ENCODE peak calls at places on chromosomes 4 and X, in ten cellular contexts. One of them, this sample, is unnamed.

GRCh38 chr4:42768125-42768748 is 111.3 kb upstream of the ATP8A1 start:
- DNase-seq in tibial nerve: no peak
- DNase-seq in Peyer's patch: no peak
- DNase-seq in A549: no peak
- DNase-seq in IMR-90: no peak
- DNase-seq in stomach: no peak
- DNase-seq in prostate gland: no peak
- DNase-seq in adrenal gland: no peak
- DNase-seq in right lobe of liver: no peak
- DNase-seq in gastrocnemius medialis: no peak
- DNase-seq in this sample: no peak

GRCh38 chr4:15020502-15021286 is 18.4 kb downstream of the CPEB2 start:
- DNase-seq in tibial nerve: no peak
- DNase-seq in Peyer's patch: no peak
- DNase-seq in A549: no peak
- DNase-seq in IMR-90: no peak
- DNase-seq in stomach: no peak
- DNase-seq in prostate gland: no peak
- DNase-seq in adrenal gland: no peak
- DNase-seq in right lobe of liver: no peak
- DNase-seq in gastrocnemius medialis: no peak
- DNase-seq in this sample: no peak

GRCh38 chrX:110311437-110312230 is 6.3 kb downstream of the AMMECR1 start:
- DNase-seq in tibial nerve: no peak
- DNase-seq in Peyer's patch: no peak
- DNase-seq in A549: no peak
- DNase-seq in IMR-90: no peak
- DNase-seq in stomach: no peak
- DNase-seq in prostate gland: no peak
- DNase-seq in adrenal gland: no peak
- DNase-seq in right lobe of liver: no peak
- DNase-seq in gastrocnemius medialis: no peak
- DNase-seq in this sample: no peak

GRCh38 chrX:12488220-12488619 is 303.0 kb upstream of the PRPS2 start:
- DNase-seq in tibial nerve: no peak
- DNase-seq in Peyer's patch: no peak
- DNase-seq in A549: no peak
- DNase-seq in IMR-90: no peak
- DNase-seq in stomach: no peak
- DNase-seq in prostate gland: no peak
- DNase-seq in adrenal gland: no peak
- DNase-seq in right lobe of liver: no peak
- DNase-seq in gastrocnemius medialis: no peak
- DNase-seq in this sample: no peak

GRCh38 chr4:182483685-182484084 is 240.5 kb downstream of the TENM3 start:
- DNase-seq in tibial nerve: no peak
- DNase-seq in Peyer's patch: no peak
- DNase-seq in A549: no peak
- DNase-seq in IMR-90: no peak
- DNase-seq in stomach: no peak
- DNase-seq in prostate gland: no peak
- DNase-seq in adrenal gland: no peak
- DNase-seq in right lobe of liver: no peak
- DNase-seq in gastrocnemius medialis: no peak
- DNase-seq in this sample: no peak

GRCh38 chr4:5940470-5941203 is 47.8 kb upstream of the CRMP1 start:
- DNase-seq in tibial nerve: no peak
- DNase-seq in Peyer's patch: no peak
- DNase-seq in A549: no peak
- DNase-seq in IMR-90: peak; percentile 10
- DNase-seq in stomach: no peak
- DNase-seq in prostate gland: no peak
- DNase-seq in adrenal gland: no peak
- DNase-seq in right lobe of liver: no peak
- DNase-seq in gastrocnemius medialis: no peak
- DNase-seq in this sample: no peak

GRCh38 chr4:72295966-72296557 is 264.3 kb downstream of the NPFFR2 start:
- DNase-seq in tibial nerve: no peak
- DNase-seq in Peyer's patch: no peak
- DNase-seq in A549: peak; percentile 31
- DNase-seq in IMR-90: peak; percentile 57
- DNase-seq in stomach: no peak
- DNase-seq in prostate gland: no peak
- DNase-seq in adrenal gland: no peak
- DNase-seq in right lobe of liver: no peak
- DNase-seq in gastrocnemius medialis: no peak
- DNase-seq in this sample: peak; percentile 24

GRCh38 chr4:8352368-8353157 is 83.0 kb downstream of the HTRA3 start:
- DNase-seq in tibial nerve: no peak
- DNase-seq in Peyer's patch: no peak
- DNase-seq in A549: no peak
- DNase-seq in IMR-90: no peak
- DNase-seq in stomach: no peak
- DNase-seq in prostate gland: no peak
- DNase-seq in adrenal gland: no peak
- DNase-seq in right lobe of liver: no peak
- DNase-seq in gastrocnemius medialis: no peak
- DNase-seq in this sample: no peak

GRCh38 chrX:37922926-37923325 is 75.6 kb upstream of the DYNLT3 start:
- DNase-seq in tibial nerve: no peak
- DNase-seq in Peyer's patch: no peak
- DNase-seq in A549: no peak
- DNase-seq in IMR-90: no peak
- DNase-seq in stomach: no peak
- DNase-seq in prostate gland: no peak
- DNase-seq in adrenal gland: peak; percentile 29
- DNase-seq in right lobe of liver: no peak
- DNase-seq in gastrocnemius medialis: no peak
- DNase-seq in this sample: peak; percentile 55

GRCh38 chrX:103157511-103158316 is 57.2 kb upstream of the BEX4 start:
- DNase-seq in tibial nerve: no peak
- DNase-seq in Peyer's patch: no peak
- DNase-seq in A549: peak; percentile 23
- DNase-seq in IMR-90: peak; percentile 27
- DNase-seq in stomach: no peak
- DNase-seq in prostate gland: no peak
- DNase-seq in adrenal gland: peak; percentile 17
- DNase-seq in right lobe of liver: no peak
- DNase-seq in gastrocnemius medialis: no peak
- DNase-seq in this sample: peak; percentile 46

GRCh38 chr4:186852964-186853391 is 129.3 kb upstream of the FAT1 start:
- DNase-seq in tibial nerve: no peak
- DNase-seq in Peyer's patch: no peak
- DNase-seq in A549: no peak
- DNase-seq in IMR-90: no peak
- DNase-seq in stomach: no peak
- DNase-seq in prostate gland: no peak
- DNase-seq in adrenal gland: no peak
- DNase-seq in right lobe of liver: no peak
- DNase-seq in gastrocnemius medialis: no peak
- DNase-seq in this sample: no peak

GRCh38 chr4:181235361-181235760 is 1007.8 kb upstream of the TENM3 start:
- DNase-seq in tibial nerve: no peak
- DNase-seq in Peyer's patch: no peak
- DNase-seq in A549: no peak
- DNase-seq in IMR-90: no peak
- DNase-seq in stomach: no peak
- DNase-seq in prostate gland: no peak
- DNase-seq in adrenal gland: no peak
- DNase-seq in right lobe of liver: no peak
- DNase-seq in gastrocnemius medialis: no peak
- DNase-seq in this sample: no peak

GRCh38 chr4:182447938-182448280 is 204.7 kb downstream of the TENM3 start:
- DNase-seq in tibial nerve: no peak
- DNase-seq in Peyer's patch: no peak
- DNase-seq in A549: no peak
- DNase-seq in IMR-90: no peak
- DNase-seq in stomach: no peak
- DNase-seq in prostate gland: no peak
- DNase-seq in adrenal gland: no peak
- DNase-seq in right lobe of liver: no peak
- DNase-seq in gastrocnemius medialis: no peak
- DNase-seq in this sample: no peak

GRCh38 chrX:133726211-133726630 is 259.2 kb downstream of the GPC3 start:
- DNase-seq in tibial nerve: no peak
- DNase-seq in Peyer's patch: no peak
- DNase-seq in A549: peak; percentile 57
- DNase-seq in IMR-90: peak; percentile 73
- DNase-seq in stomach: no peak
- DNase-seq in prostate gland: no peak
- DNase-seq in adrenal gland: no peak
- DNase-seq in right lobe of liver: no peak
- DNase-seq in gastrocnemius medialis: no peak
- DNase-seq in this sample: no peak

GRCh38 chrX:22950278-22951266 is 49.2 kb upstream of the DDX53 start:
- DNase-seq in tibial nerve: no peak
- DNase-seq in Peyer's patch: no peak
- DNase-seq in A549: peak; percentile 68
- DNase-seq in IMR-90: peak; percentile 89
- DNase-seq in stomach: no peak
- DNase-seq in prostate gland: no peak
- DNase-seq in adrenal gland: peak; percentile 64
- DNase-seq in right lobe of liver: peak; percentile 28
- DNase-seq in gastrocnemius medialis: no peak
- DNase-seq in this sample: no peak

GRCh38 chrX:65697915-65698796 is 30.7 kb downstream of the MSN start:
- DNase-seq in tibial nerve: peak; percentile 14
- DNase-seq in Peyer's patch: peak; percentile 90
- DNase-seq in A549: no peak
- DNase-seq in IMR-90: no peak
- DNase-seq in stomach: peak; percentile 37
- DNase-seq in prostate gland: no peak
- DNase-seq in adrenal gland: peak; percentile 44
- DNase-seq in right lobe of liver: peak; percentile 57
- DNase-seq in gastrocnemius medialis: no peak
- DNase-seq in this sample: peak; percentile 53

GRCh38 chrX:84182521-84182920 is 5.5 kb downstream of the RPS6KA6 start:
- DNase-seq in tibial nerve: no peak
- DNase-seq in Peyer's patch: no peak
- DNase-seq in A549: no peak
- DNase-seq in IMR-90: no peak
- DNase-seq in stomach: no peak
- DNase-seq in prostate gland: no peak
- DNase-seq in adrenal gland: no peak
- DNase-seq in right lobe of liver: no peak
- DNase-seq in gastrocnemius medialis: no peak
- DNase-seq in this sample: no peak

GRCh38 chrX:10173331-10173900 is 16.6 kb downstream of the CLCN4 start:
- DNase-seq in tibial nerve: no peak
- DNase-seq in Peyer's patch: no peak
- DNase-seq in A549: no peak
- DNase-seq in IMR-90: peak; percentile 89
- DNase-seq in stomach: peak; percentile 35
- DNase-seq in prostate gland: peak; percentile 66
- DNase-seq in adrenal gland: peak; percentile 60
- DNase-seq in right lobe of liver: peak; percentile 66
- DNase-seq in gastrocnemius medialis: peak; percentile 72
- DNase-seq in this sample: peak; percentile 11

GRCh38 chr4:168361365-168362024 is 42.9 kb upstream of the DDX60 start:
- DNase-seq in tibial nerve: no peak
- DNase-seq in Peyer's patch: no peak
- DNase-seq in A549: no peak
- DNase-seq in IMR-90: no peak
- DNase-seq in stomach: no peak
- DNase-seq in prostate gland: no peak
- DNase-seq in adrenal gland: no peak
- DNase-seq in right lobe of liver: no peak
- DNase-seq in gastrocnemius medialis: no peak
- DNase-seq in this sample: no peak
- TF ChIP-seq POLR2A in tibial nerve: no peak
- TF ChIP-seq POLR2A in Peyer's patch: no peak
- TF ChIP-seq POLR2A in A549: no peak
- TF ChIP-seq POLR2A in IMR-90: no peak
- TF ChIP-seq POLR2A in stomach: no peak
- TF ChIP-seq POLR2A in prostate gland: no peak
- TF ChIP-seq POLR2A in adrenal gland: no peak
- TF ChIP-seq POLR2A in right lobe of liver: no peak
- TF ChIP-seq POLR2A in gastrocnemius medialis: no peak
- TF ChIP-seq POLR2A in this sample: no peak

GRCh38 chrX:150362599-150363481 is at the start of gene MAMLD1:
- DNase-seq in tibial nerve: peak; percentile 56
- DNase-seq in Peyer's patch: peak; percentile 58
- DNase-seq in A549: peak; percentile 82
- DNase-seq in IMR-90: peak; percentile 84
- DNase-seq in stomach: peak; percentile 70
- DNase-seq in prostate gland: peak; percentile 57
- DNase-seq in adrenal gland: peak; percentile 73
- DNase-seq in right lobe of liver: peak; percentile 80
- DNase-seq in gastrocnemius medialis: peak; percentile 56
- DNase-seq in this sample: peak; percentile 79
- TF ChIP-seq POLR2A in tibial nerve: peak; percentile 62
- TF ChIP-seq POLR2A in Peyer's patch: peak; percentile 23
- TF ChIP-seq POLR2A in A549: peak; percentile 44
- TF ChIP-seq POLR2A in IMR-90: peak; percentile 80
- TF ChIP-seq POLR2A in stomach: no peak
- TF ChIP-seq POLR2A in prostate gland: peak; percentile 50
- TF ChIP-seq POLR2A in adrenal gland: peak; percentile 32
- TF ChIP-seq POLR2A in right lobe of liver: peak; percentile 70
- TF ChIP-seq POLR2A in gastrocnemius medialis: peak; percentile 73
- TF ChIP-seq POLR2A in this sample: peak; percentile 22

GRCh38 chrX:16712116-16712824 is at the start of gene CTPS2:
- DNase-seq in tibial nerve: peak; percentile 23
- DNase-seq in Peyer's patch: peak; percentile 50
- DNase-seq in A549: peak; percentile 69
- DNase-seq in IMR-90: peak; percentile 48
- DNase-seq in stomach: peak; percentile 70
- DNase-seq in prostate gland: peak; percentile 38
- DNase-seq in adrenal gland: peak; percentile 72
- DNase-seq in right lobe of liver: peak; percentile 70
- DNase-seq in gastrocnemius medialis: peak; percentile 20
- DNase-seq in this sample: peak; percentile 79
- TF ChIP-seq POLR2A in tibial nerve: peak; percentile 40
- TF ChIP-seq POLR2A in Peyer's patch: peak; percentile 51
- TF ChIP-seq POLR2A in A549: peak; percentile 67
- TF ChIP-seq POLR2A in IMR-90: no peak
- TF ChIP-seq POLR2A in stomach: no peak
- TF ChIP-seq POLR2A in prostate gland: peak; percentile 29
- TF ChIP-seq POLR2A in adrenal gland: no peak
- TF ChIP-seq POLR2A in right lobe of liver: peak; percentile 69
- TF ChIP-seq POLR2A in gastrocnemius medialis: no peak
- TF ChIP-seq POLR2A in this sample: peak; percentile 76

GRCh38 chrX:119614776-119615175 is 8.6 kb upstream of the NKRF start:
- DNase-seq in tibial nerve: no peak
- DNase-seq in Peyer's patch: no peak
- DNase-seq in A549: no peak
- DNase-seq in IMR-90: no peak
- DNase-seq in stomach: no peak
- DNase-seq in prostate gland: no peak
- DNase-seq in adrenal gland: no peak
- DNase-seq in right lobe of liver: no peak
- DNase-seq in gastrocnemius medialis: no peak
- DNase-seq in this sample: no peak

GRCh38 chrX:119618439-119618838 is 12.2 kb upstream of the NKRF start:
- DNase-seq in tibial nerve: no peak
- DNase-seq in Peyer's patch: peak; percentile 74
- DNase-seq in A549: no peak
- DNase-seq in IMR-90: no peak
- DNase-seq in stomach: no peak
- DNase-seq in prostate gland: no peak
- DNase-seq in adrenal gland: no peak
- DNase-seq in right lobe of liver: no peak
- DNase-seq in gastrocnemius medialis: no peak
- DNase-seq in this sample: no peak

GRCh38 chrX:119622356-119623232 is 16.4 kb upstream of the NKRF start:
- DNase-seq in tibial nerve: no peak
- DNase-seq in Peyer's patch: no peak
- DNase-seq in A549: no peak
- DNase-seq in IMR-90: peak; percentile 79
- DNase-seq in stomach: peak; percentile 50
- DNase-seq in prostate gland: peak; percentile 63
- DNase-seq in adrenal gland: peak; percentile 29
- DNase-seq in right lobe of liver: no peak
- DNase-seq in gastrocnemius medialis: no peak
- DNase-seq in this sample: no peak

GRCh38 chrX:119617511-119618164 is 11.4 kb upstream of the NKRF start:
- DNase-seq in tibial nerve: no peak
- DNase-seq in Peyer's patch: peak; percentile 79
- DNase-seq in A549: no peak
- DNase-seq in IMR-90: no peak
- DNase-seq in stomach: peak; percentile 39
- DNase-seq in prostate gland: no peak
- DNase-seq in adrenal gland: no peak
- DNase-seq in right lobe of liver: no peak
- DNase-seq in gastrocnemius medialis: no peak
- DNase-seq in this sample: no peak
- TF ChIP-seq POLR2A in tibial nerve: no peak
- TF ChIP-seq POLR2A in Peyer's patch: no peak
- TF ChIP-seq POLR2A in A549: no peak
- TF ChIP-seq POLR2A in IMR-90: no peak
- TF ChIP-seq POLR2A in stomach: no peak
- TF ChIP-seq POLR2A in prostate gland: no peak
- TF ChIP-seq POLR2A in adrenal gland: no peak
- TF ChIP-seq POLR2A in right lobe of liver: no peak
- TF ChIP-seq POLR2A in gastrocnemius medialis: no peak
- TF ChIP-seq POLR2A in this sample: no peak

This sample was measured in erythroblast.